ENCODE peak calls at places on chromosomes 6 and 20, in four cellular contexts. V is epithelial cell of esophagus, F is heart right ventricle, B is BJ. H is an unnamed sample.

GRCh38 chr20:10682939-10683338 is 9.1 kb upstream of the JAG1 start:
- DNase-seq in V (no peak), F (no peak), B (no peak), H (no peak)

GRCh38 chr6:115358616-115359015 is 702.1 kb downstream of the FRK start:
- DNase-seq in V (peak; percentile 22), F (no peak), B (no peak), H (no peak)

GRCh38 chr20:63033635-63034510 is 27.1 kb upstream of the BHLHE23 start:
- DNase-seq in V (no peak), F (peak; percentile 1), B (no peak), H (no peak)

GRCh38 chr6:116773886-116774285 is 8.4 kb upstream of the FAM162B start:
- DNase-seq in V (no peak), F (no peak), B (no peak), H (no peak)

GRCh38 chr20:6663751-6664388 is 103.6 kb upstream of the BMP2 start:
- DNase-seq in V (peak; percentile 77), F (no peak), B (no peak), H (no peak)

GRCh38 chr20:15242773-15243172 is 905.4 kb upstream of the FLRT3 start:
- DNase-seq in V (no peak), F (no peak), B (no peak), H (no peak)

GRCh38 chr20:54356726-54357235 is 118.6 kb upstream of the DOK5 start:
- DNase-seq in V (no peak), F (no peak), B (no peak), H (no peak)

GRCh38 chr6:16229710-16230109 is 8.7 kb upstream of the GMPR start:
- DNase-seq in V (no peak), F (no peak), B (no peak), H (no peak)

GRCh38 chr20:40695214-40695613 is 6.2 kb upstream of the MAFB start:
- DNase-seq in V (no peak), F (no peak), B (no peak), H (no peak)

GRCh38 chr6:146697921-146698320 is 99.1 kb downstream of the ADGB start:
- DNase-seq in V (no peak), F (no peak), B (no peak), H (no peak)

GRCh38 chr6:11207199-11207968 is 25.1 kb downstream of the NEDD9 start:
- DNase-seq in V (peak; percentile 99), F (no peak), B (peak; percentile 95), H (peak; percentile 92)

GRCh38 chr6:54288476-54288875 is 19.8 kb upstream of the TINAG start:
- DNase-seq in V (no peak), F (no peak), B (no peak), H (no peak)

GRCh38 chr6:72424476-72424875 is 197.4 kb upstream of the KCNQ5 start:
- DNase-seq in V (peak; percentile 79), F (no peak), B (no peak), H (no peak)

GRCh38 chr6:7138111-7138510 is 30.4 kb downstream of the RREB1 start:
- DNase-seq in V (no peak), F (no peak), B (no peak), H (no peak)

GRCh38 chr6:150152891-150153876 is 10.3 kb downstream of the PPP1R14C start:
- DNase-seq in V (peak; percentile 92), F (no peak), B (no peak), H (no peak)

GRCh38 chr6:43809417-43810305 is 39.6 kb downstream of the VEGFA start:
- DNase-seq in V (peak; percentile 75), F (no peak), B (no peak), H (peak; percentile 59)

GRCh38 chr20:32651537-32651936 is 22.2 kb downstream of the C20orf203 start:
- DNase-seq in V (no peak), F (no peak), B (no peak), H (no peak)

GRCh38 chr6:34305982-34306702 is 57.3 kb upstream of the SMIM29 start:
- DNase-seq in V (no peak), F (no peak), B (no peak), H (no peak)

GRCh38 chr6:40778918-40779317 is 191.8 kb upstream of the LRFN2 start:
- DNase-seq in V (no peak), F (no peak), B (no peak), H (no peak)
- TF ChIP-seq CTCF in V (no peak), F (no peak), B (no peak), H (no peak)

GRCh38 chr6:107274288-107274687 is 159.0 kb upstream of the BEND3 start:
- DNase-seq in V (no peak), F (no peak), B (no peak), H (no peak)
- TF ChIP-seq CTCF in V (no peak), F (no peak), B (no peak), H (no peak)

GRCh38 chr20:51450984-51451383 is 91.5 kb downstream of the NFATC2 start:
- DNase-seq in V (no peak), F (no peak), B (no peak), H (no peak)

GRCh38 chr20:51452734-51453133 is 89.8 kb downstream of the NFATC2 start:
- DNase-seq in V (no peak), F (no peak), B (no peak), H (no peak)

GRCh38 chr20:51452091-51452613 is 90.4 kb downstream of the NFATC2 start:
- DNase-seq in V (no peak), F (no peak), B (no peak), H (no peak)

GRCh38 chr20:51450221-51450712 is 92.3 kb downstream of the NFATC2 start:
- DNase-seq in V (peak; percentile 27), F (no peak), B (no peak), H (no peak)

DNA sequence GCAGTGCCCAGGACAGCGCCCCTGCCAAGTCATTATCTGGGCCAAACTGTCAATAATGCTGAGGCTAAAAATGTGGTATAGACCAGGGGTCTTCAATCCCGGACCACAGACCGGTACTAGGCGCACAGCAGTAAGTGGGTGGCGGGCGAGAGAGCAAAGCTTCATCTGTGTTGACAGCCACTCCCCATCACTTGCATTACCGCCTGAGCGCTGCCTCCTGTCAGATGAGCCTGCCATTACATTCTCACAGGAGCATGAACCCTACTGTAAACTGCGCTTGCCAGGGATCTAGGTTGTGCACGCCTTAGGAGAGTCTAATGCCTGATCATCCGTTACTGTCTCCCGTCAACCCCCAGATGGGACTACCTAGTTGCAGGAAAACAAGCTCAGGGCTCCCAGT is 91.0 kb downstream of the NFATC2 start:
- DNase-seq in V (no peak), F (no peak), B (no peak), H (no peak)
- TF ChIP-seq CTCF in V (no peak), F (no peak), B (no peak), H (no peak)

GRCh38 chr6:39062014-39062740 is 13.6 kb downstream of the GLP1R start:
- DNase-seq in V (no peak), F (no peak), B (no peak), H (no peak)

GRCh38 chr6:39061588-39061987 is 13.0 kb downstream of the GLP1R start:
- DNase-seq in V (no peak), F (no peak), B (no peak), H (no peak)

GRCh38 chr6:39060467-39061160 is 12.0 kb downstream of the GLP1R start:
- DNase-seq in V (no peak), F (no peak), B (no peak), H (no peak)

GRCh38 chr6:39059496-39060310 is 11.1 kb downstream of the GLP1R start:
- DNase-seq in V (no peak), F (no peak), B (no peak), H (no peak)

GRCh38 chr6:39061182-39061581 is 12.6 kb downstream of the GLP1R start:
- DNase-seq in V (no peak), F (no peak), B (no peak), H (no peak)
- TF ChIP-seq CTCF in V (no peak), F (no peak), B (no peak), H (no peak)

DNA sequence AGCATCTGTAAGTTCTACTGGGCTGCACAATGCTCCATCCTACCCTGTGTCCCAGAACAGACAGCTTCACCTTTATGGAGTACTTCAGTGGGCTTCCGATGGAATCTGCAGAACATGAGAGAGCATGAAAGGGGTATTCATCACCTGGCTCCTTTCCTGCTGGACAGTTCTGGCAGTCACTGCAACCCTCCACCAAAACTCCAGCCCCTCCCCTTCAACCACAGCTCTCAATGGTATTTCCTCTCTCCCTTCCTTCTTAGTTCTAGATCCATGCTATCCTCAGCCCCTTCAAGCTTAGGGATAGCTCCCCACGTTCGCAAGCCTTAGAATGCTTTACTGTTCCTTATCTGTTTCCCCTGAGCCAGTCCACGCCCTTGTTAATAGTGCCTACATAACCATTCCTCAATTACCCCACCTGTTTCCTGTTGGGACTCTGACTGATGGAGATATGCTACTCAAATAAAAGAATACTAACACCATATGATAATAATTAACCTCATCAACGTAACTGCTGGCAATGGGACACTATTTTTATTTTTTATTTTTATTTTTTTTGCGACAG is 26.8 kb downstream of the TRAM2 start:
- DNase-seq in V (no peak), F (no peak), B (no peak), H (no peak)
- TF ChIP-seq CTCF in V (no peak), F (no peak), B (no peak), H (no peak)

GRCh38 chr6:20212392-20213111 is at the start of gene MBOAT1:
- DNase-seq in V (peak; percentile 92), F (peak; percentile 95), B (peak; percentile 68), H (peak; percentile 70)
- TF ChIP-seq CTCF in V (no peak), F (no peak), B (peak; percentile 34), H (peak; percentile 21)

DNA sequence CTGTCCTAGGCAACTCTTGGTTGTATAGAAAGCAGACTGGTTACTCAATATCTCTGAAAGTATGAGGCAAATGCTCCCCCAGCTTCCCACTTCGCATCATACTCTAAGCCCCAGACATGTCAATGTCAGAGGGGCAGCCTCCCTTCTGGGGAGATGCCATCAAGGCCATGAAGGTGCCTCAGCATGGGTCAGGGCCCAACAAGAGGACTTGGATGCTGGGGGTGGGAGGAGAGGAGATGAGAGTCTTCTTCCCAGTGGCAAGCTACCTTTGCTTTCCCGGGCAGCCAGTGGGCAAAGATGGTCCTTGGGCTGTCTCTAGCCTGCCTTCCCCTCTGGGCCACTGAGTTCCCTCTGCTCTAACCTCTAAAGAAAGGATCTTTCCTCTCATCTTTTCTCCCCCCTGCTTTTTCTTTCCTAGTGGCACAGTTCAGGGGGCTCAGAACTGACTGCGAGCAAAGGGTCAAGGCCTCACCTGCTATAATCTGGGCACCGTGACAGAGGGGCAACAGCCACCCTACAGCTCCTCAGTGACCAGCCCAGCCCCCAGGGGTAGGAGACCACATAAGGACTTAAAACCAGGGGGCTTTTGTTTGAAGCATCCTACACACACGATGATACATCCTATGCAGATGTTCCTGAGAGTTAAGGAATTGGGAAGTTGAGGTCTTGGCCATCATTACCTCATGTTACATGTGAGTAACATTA is 26.2 kb downstream of the MOCS1 start:
- DNase-seq in V (no peak), F (no peak), B (no peak), H (no peak)
- TF ChIP-seq CTCF in V (no peak), F (no peak), B (no peak), H (no peak)

DNA sequence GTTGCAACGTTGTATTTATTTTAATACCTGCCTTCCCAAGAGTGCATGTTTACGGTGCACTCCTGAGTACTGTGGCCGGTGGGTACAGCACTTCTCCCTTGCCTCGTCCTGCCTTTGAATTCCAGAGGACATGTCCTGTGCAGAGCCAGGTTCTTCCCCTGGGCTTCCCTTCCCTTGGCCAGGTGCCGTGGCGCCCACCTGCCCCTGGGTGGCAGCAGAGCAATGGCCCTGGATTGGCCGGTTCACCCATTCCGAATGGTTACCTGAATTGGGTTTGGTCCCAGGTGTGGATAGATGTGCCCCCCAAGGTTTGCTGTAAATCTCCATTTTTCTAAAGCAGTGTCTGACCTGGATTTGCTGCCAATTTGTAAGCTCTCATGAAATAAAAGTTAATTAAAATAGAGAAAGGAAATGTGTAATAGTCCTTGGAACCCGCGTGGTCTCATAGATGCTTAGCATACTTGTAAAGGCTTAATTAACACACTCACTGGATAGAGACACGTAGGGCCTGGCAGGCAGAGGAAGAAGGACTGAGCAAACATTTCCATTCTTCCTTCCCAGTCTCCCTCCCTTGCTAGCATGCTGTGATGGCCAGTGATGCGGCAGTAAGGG is 40.6 kb downstream of the DTD1 start:
- DNase-seq in V (peak; percentile 27), F (no peak), B (no peak), H (no peak)
- TF ChIP-seq CTCF in V (peak; percentile 68), F (peak; percentile 42), B (peak; percentile 66), H (peak; percentile 58)